ENCODE peak calls at places on chromosomes 12 and 14, in six cellular contexts. J is H1, V is K562, H is HepG2, R is HCT116, G is GM12878. X is an unnamed sample.

GRCh38 chr12:96878704-96879103 is 28.4 kb upstream of the NEDD1 start:
- DNase-seq in J (no peak), V (no peak), H (no peak), R (no peak), G (no peak), X (no peak)

GRCh38 chr14:69499436-69499835 is 14.9 kb downstream of the PLEKHD1 start:
- DNase-seq in J (no peak), V (no peak), H (no peak), R (no peak), G (no peak), X (no peak)

GRCh38 chr14:34722723-34723545 is 8.5 kb upstream of the CFL2 start:
- DNase-seq in J (peak; percentile 66), V (peak; percentile 58), H (peak; percentile 71), R (peak; percentile 61), G (no peak), X (no peak)

GRCh38 chr12:57110189-57111045 is 745 bp downstream of the STAT6 start:
- DNase-seq in J (peak; percentile 93), V (peak; percentile 66), H (peak; percentile 77), R (no peak), G (no peak), X (no peak)

GRCh38 chr14:104140463-104141331 is 2.3 kb downstream of the KIF26A start:
- DNase-seq in J (peak; percentile 44), V (no peak), H (no peak), R (no peak), G (no peak), X (no peak)

GRCh38 chr12:117832459-117833457 is 136.0 kb downstream of the KSR2 start:
- DNase-seq in J (no peak), V (no peak), H (no peak), R (no peak), G (no peak), X (no peak)

GRCh38 chr12:93089805-93090569 is 160.9 kb upstream of the EEA1 start:
- DNase-seq in J (no peak), V (peak; percentile 38), H (no peak), R (peak; percentile 89), G (no peak), X (no peak)

GRCh38 chr12:54175130-54175963 is 13.4 kb downstream of the SMUG1 start:
- DNase-seq in J (no peak), V (peak; percentile 60), H (no peak), R (no peak), G (no peak), X (no peak)

GRCh38 chr12:120598674-120599463 is 17.7 kb upstream of the POP5 start:
- DNase-seq in J (no peak), V (no peak), H (peak; percentile 41), R (no peak), G (no peak), X (no peak)

DNA sequence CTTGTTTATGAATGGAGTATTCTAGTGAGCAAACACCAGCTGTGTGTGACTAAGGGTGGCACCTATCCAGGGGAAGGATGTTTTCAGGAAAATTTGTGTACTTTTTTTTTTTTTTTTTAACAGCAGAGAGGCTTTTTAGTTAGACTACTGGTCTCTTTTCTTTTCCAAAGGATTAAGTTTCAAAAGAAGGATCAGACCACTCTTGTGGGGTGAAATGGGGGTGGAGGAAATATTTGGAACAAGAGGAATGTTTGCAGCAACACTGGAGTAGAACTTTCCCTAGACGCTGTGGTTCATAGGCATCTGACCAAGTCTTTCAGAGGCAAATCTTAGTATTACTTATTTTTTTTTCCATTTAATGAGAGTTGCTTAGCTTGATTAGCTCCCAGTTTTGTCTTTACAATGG is 21.1 kb downstream of the NUBPL start:
- DNase-seq in J (no peak), V (no peak), H (no peak), R (no peak), G (no peak), X (no peak)
- TF ChIP-seq ZNF274 in J (no peak), V (no peak), H (no peak), R (no peak), G (no peak), X (no peak)

GRCh38 chr14:61260939-61261776 is 20.0 kb downstream of the TMEM30B start:
- DNase-seq in J (no peak), V (no peak), H (peak; percentile 13), R (peak; percentile 65), G (no peak), X (no peak)
- TF ChIP-seq ZNF274 in J (no peak), V (no peak), H (no peak), R (no peak), G (no peak), X (no peak)

GRCh38 chr14:74550071-74550470 is 56.5 kb downstream of the ISCA2 start:
- DNase-seq in J (no peak), V (no peak), H (no peak), R (no peak), G (no peak), X (no peak)

GRCh38 chr14:74547331-74547927 is 53.9 kb downstream of the ISCA2 start:
- DNase-seq in J (no peak), V (no peak), H (no peak), R (no peak), G (no peak), X (no peak)

GRCh38 chr14:74549588-74549987 is 56.0 kb downstream of the ISCA2 start:
- DNase-seq in J (no peak), V (no peak), H (no peak), R (no peak), G (no peak), X (no peak)

GRCh38 chr14:74551001-74551400 is 57.4 kb downstream of the ISCA2 start:
- DNase-seq in J (no peak), V (no peak), H (no peak), R (no peak), G (no peak), X (no peak)

DNA sequence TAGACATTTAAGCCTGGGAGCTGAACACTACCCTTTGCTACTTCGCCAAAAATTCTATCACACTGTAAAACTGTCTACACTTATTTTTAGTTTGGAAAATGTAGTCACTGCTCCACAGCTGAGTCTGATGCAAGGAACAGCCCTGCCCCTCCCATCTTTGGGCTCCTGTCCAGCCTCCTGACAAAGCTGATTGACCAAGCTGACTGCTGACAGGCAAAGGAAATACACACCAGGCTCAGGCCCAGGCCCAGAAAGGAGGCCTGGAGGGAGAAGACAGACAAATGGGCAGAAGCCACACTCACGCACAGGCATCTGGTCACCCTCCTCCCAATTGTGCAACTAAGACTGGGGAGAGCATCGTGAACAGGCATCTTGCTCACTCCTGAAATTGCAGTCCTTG is 55.3 kb downstream of the ISCA2 start:
- DNase-seq in J (no peak), V (no peak), H (no peak), R (no peak), G (no peak), X (no peak)
- TF ChIP-seq ZNF274 in J (no peak), V (no peak), H (no peak), R (no peak), G (no peak), X (no peak)

GRCh38 chr12:20404576-20405346 is 36.4 kb downstream of the PDE3A start:
- DNase-seq in J (no peak), V (no peak), H (no peak), R (no peak), G (no peak), X (no peak)
- TF ChIP-seq ZNF274 in J (no peak), V (no peak), H (no peak), R (no peak), G (no peak), X (no peak)

GRCh38 chr12:89352242-89352491 is 134 bp downstream of the DUSP6 start:
- DNase-seq in J (no peak), V (no peak), H (no peak), R (no peak), G (no peak), X (no peak)
- TF ChIP-seq ZNF274 in J (no peak), V (no peak), H (no peak), R (no peak), G (no peak), X (no peak)

GRCh38 chr14:54348923-54349615 is 47.7 kb upstream of the CDKN3 start:
- DNase-seq in J (no peak), V (no peak), H (no peak), R (no peak), G (no peak), X (no peak)
- TF ChIP-seq ZNF274 in J (no peak), V (no peak), H (no peak), R (no peak), G (no peak), X (no peak)

GRCh38 chr14:75715926-75716780 is 55.1 kb downstream of the TTLL5 start:
- DNase-seq in J (no peak), V (no peak), H (no peak), R (no peak), G (no peak), X (no peak)
- TF ChIP-seq ZNF274 in J (no peak), V (no peak), H (no peak), R (no peak), G (no peak), X (no peak)

GRCh38 chr12:46267618-46268348 is 1.1 kb downstream of the SLC38A1 start:
- DNase-seq in J (peak; percentile 52), V (peak; percentile 40), H (no peak), R (no peak), G (no peak), X (no peak)
- TF ChIP-seq ZNF274 in J (no peak), V (no peak), H (no peak), R (no peak), G (no peak), X (no peak)

GRCh38 chr12:75910452-75910722 is 121.2 kb downstream of the PHLDA1 start:
- DNase-seq in J (no peak), V (no peak), H (no peak), R (no peak), G (no peak), X (no peak)
- TF ChIP-seq ZNF274 in J (no peak), V (no peak), H (no peak), R (no peak), G (no peak), X (no peak)